ENCODE peak calls at places on chromosomes 6 and 20, in eight cellular contexts. One of them, this sample, is unnamed.

GRCh38 chr6:36631326-36632046 is 37.3 kb downstream of the SRSF3 start:
- DNase-seq in IMR-90: no peak
- DNase-seq in uterus: no peak
- DNase-seq in neural progenitor cell: no peak
- DNase-seq in kidney: no peak
- DNase-seq in dorsolateral prefrontal cortex: peak
- DNase-seq in A549: no peak
- DNase-seq in fibroblast of pulmonary artery: no peak
- DNase-seq in this sample: no peak

GRCh38 chr20:51097334-51098176 is 74.6 kb upstream of the KCNG1 start:
- DNase-seq in kidney: no peak
- DNase-seq in neural progenitor cell: no peak
- DNase-seq in IMR-90: no peak
- DNase-seq in fibroblast of pulmonary artery: no peak
- DNase-seq in A549: no peak
- DNase-seq in uterus: no peak
- DNase-seq in dorsolateral prefrontal cortex: no peak
- DNase-seq in this sample: no peak

GRCh38 chr6:13761361-13762036 is 49.9 kb upstream of the RANBP9 start:
- DNase-seq in fibroblast of pulmonary artery: peak
- DNase-seq in IMR-90: peak
- DNase-seq in uterus: no peak
- DNase-seq in kidney: no peak
- DNase-seq in neural progenitor cell: no peak
- DNase-seq in dorsolateral prefrontal cortex: no peak
- DNase-seq in A549: no peak
- DNase-seq in this sample: no peak

GRCh38 chr6:52284131-52284459 is 447 bp downstream of the MCM3 start:
- DNase-seq in fibroblast of pulmonary artery: no peak
- DNase-seq in neural progenitor cell: peak
- DNase-seq in uterus: peak
- DNase-seq in A549: no peak
- DNase-seq in dorsolateral prefrontal cortex: no peak
- DNase-seq in IMR-90: peak
- DNase-seq in kidney: peak
- DNase-seq in this sample: peak

GRCh38 chr6:112282217-112282616 is 27.9 kb upstream of the LAMA4 start:
- DNase-seq in dorsolateral prefrontal cortex: peak
- DNase-seq in neural progenitor cell: peak
- DNase-seq in kidney: peak
- DNase-seq in IMR-90: peak
- DNase-seq in fibroblast of pulmonary artery: peak
- DNase-seq in A549: peak
- DNase-seq in uterus: peak
- DNase-seq in this sample: peak

GRCh38 chr20:51156796-51157119 is 133.9 kb upstream of the KCNG1 start:
- DNase-seq in IMR-90: no peak
- DNase-seq in neural progenitor cell: peak
- DNase-seq in uterus: no peak
- DNase-seq in kidney: no peak
- DNase-seq in A549: no peak
- DNase-seq in fibroblast of pulmonary artery: no peak
- DNase-seq in dorsolateral prefrontal cortex: no peak
- DNase-seq in this sample: no peak

GRCh38 chr6:116327803-116328527 is 42.8 kb upstream of the DSE start:
- DNase-seq in kidney: no peak
- DNase-seq in A549: no peak
- DNase-seq in neural progenitor cell: no peak
- DNase-seq in uterus: no peak
- DNase-seq in fibroblast of pulmonary artery: no peak
- DNase-seq in IMR-90: peak
- DNase-seq in dorsolateral prefrontal cortex: no peak
- DNase-seq in this sample: no peak

GRCh38 chr6:39812853-39813533 is 20.8 kb downstream of the DAAM2 start:
- DNase-seq in kidney: no peak
- DNase-seq in uterus: peak
- DNase-seq in IMR-90: peak
- DNase-seq in A549: no peak
- DNase-seq in neural progenitor cell: no peak
- DNase-seq in dorsolateral prefrontal cortex: no peak
- DNase-seq in fibroblast of pulmonary artery: peak
- DNase-seq in this sample: no peak

GRCh38 chr20:63696311-63696627 is 183 bp upstream of the TNFRSF6B start:
- DNase-seq in dorsolateral prefrontal cortex: no peak
- DNase-seq in A549: no peak
- DNase-seq in uterus: no peak
- DNase-seq in kidney: no peak
- DNase-seq in IMR-90: no peak
- DNase-seq in fibroblast of pulmonary artery: no peak
- DNase-seq in neural progenitor cell: peak
- DNase-seq in this sample: no peak

GRCh38 chr6:127051571-127052260 is 66.8 kb upstream of the RSPO3 start:
- DNase-seq in A549: no peak
- DNase-seq in dorsolateral prefrontal cortex: no peak
- DNase-seq in uterus: no peak
- DNase-seq in fibroblast of pulmonary artery: peak
- DNase-seq in IMR-90: peak
- DNase-seq in kidney: no peak
- DNase-seq in neural progenitor cell: no peak
- DNase-seq in this sample: no peak

GRCh38 chr6:168201383-168201782 is 118.2 kb downstream of the DACT2 start:
- DNase-seq in fibroblast of pulmonary artery: no peak
- DNase-seq in A549: peak
- DNase-seq in kidney: peak
- DNase-seq in dorsolateral prefrontal cortex: no peak
- DNase-seq in IMR-90: no peak
- DNase-seq in uterus: no peak
- DNase-seq in neural progenitor cell: peak
- DNase-seq in this sample: no peak

GRCh38 chr6:143936986-143937765 is 70.9 kb downstream of the PLAGL1 start:
- DNase-seq in kidney: no peak
- DNase-seq in fibroblast of pulmonary artery: no peak
- DNase-seq in A549: no peak
- DNase-seq in dorsolateral prefrontal cortex: no peak
- DNase-seq in uterus: no peak
- DNase-seq in neural progenitor cell: no peak
- DNase-seq in IMR-90: no peak
- DNase-seq in this sample: no peak

GRCh38 chr6:112841553-112842337 is 494.6 kb downstream of the RFPL4B start:
- DNase-seq in uterus: no peak
- DNase-seq in fibroblast of pulmonary artery: no peak
- DNase-seq in IMR-90: no peak
- DNase-seq in kidney: no peak
- DNase-seq in neural progenitor cell: no peak
- DNase-seq in dorsolateral prefrontal cortex: no peak
- DNase-seq in A549: no peak
- DNase-seq in this sample: no peak

GRCh38 chr6:87074051-87074711 is 20.7 kb downstream of the CGA start:
- DNase-seq in neural progenitor cell: no peak
- DNase-seq in dorsolateral prefrontal cortex: no peak
- DNase-seq in uterus: no peak
- DNase-seq in IMR-90: no peak
- DNase-seq in A549: no peak
- DNase-seq in kidney: no peak
- DNase-seq in fibroblast of pulmonary artery: no peak
- DNase-seq in this sample: no peak

GRCh38 chr20:31237763-31238162 is 19.7 kb upstream of the DEFB115 start:
- DNase-seq in IMR-90: no peak
- DNase-seq in dorsolateral prefrontal cortex: no peak
- DNase-seq in kidney: no peak
- DNase-seq in neural progenitor cell: no peak
- DNase-seq in fibroblast of pulmonary artery: no peak
- DNase-seq in uterus: no peak
- DNase-seq in A549: no peak
- DNase-seq in this sample: no peak

DNA sequence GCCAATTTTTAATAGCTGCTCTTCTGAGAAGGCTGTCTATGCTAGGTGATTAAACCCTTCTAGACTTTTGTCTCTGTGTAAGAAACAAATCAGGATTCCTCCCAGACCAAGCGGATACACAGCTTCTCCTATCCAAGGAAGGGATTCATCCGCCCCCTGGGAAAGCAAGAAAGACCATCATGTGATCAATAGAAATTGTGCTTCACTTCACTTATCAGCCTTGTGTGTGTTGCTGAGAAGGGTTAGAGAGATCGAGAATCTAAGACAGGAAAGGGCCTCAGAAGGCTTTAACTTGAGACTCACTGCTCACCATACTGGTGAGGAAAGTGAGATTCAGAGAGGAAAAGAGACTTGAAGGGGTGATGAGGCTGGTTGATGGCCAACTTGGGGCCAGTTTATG is 1.5 kb downstream of the ABCC10 start:
- DNase-seq in A549: no peak
- DNase-seq in fibroblast of pulmonary artery: no peak
- DNase-seq in uterus: no peak
- DNase-seq in kidney: no peak
- DNase-seq in dorsolateral prefrontal cortex: no peak
- DNase-seq in neural progenitor cell: no peak
- DNase-seq in IMR-90: no peak
- DNase-seq in this sample: no peak
- H3K4me3 ChIP-seq in A549: peak
- H3K4me3 ChIP-seq in fibroblast of pulmonary artery: peak
- H3K4me3 ChIP-seq in uterus: no peak
- H3K4me3 ChIP-seq in kidney: peak
- H3K4me3 ChIP-seq in dorsolateral prefrontal cortex: no peak
- H3K4me3 ChIP-seq in neural progenitor cell: peak
- H3K4me3 ChIP-seq in IMR-90: no peak
- H3K4me3 ChIP-seq in this sample: peak

DNA sequence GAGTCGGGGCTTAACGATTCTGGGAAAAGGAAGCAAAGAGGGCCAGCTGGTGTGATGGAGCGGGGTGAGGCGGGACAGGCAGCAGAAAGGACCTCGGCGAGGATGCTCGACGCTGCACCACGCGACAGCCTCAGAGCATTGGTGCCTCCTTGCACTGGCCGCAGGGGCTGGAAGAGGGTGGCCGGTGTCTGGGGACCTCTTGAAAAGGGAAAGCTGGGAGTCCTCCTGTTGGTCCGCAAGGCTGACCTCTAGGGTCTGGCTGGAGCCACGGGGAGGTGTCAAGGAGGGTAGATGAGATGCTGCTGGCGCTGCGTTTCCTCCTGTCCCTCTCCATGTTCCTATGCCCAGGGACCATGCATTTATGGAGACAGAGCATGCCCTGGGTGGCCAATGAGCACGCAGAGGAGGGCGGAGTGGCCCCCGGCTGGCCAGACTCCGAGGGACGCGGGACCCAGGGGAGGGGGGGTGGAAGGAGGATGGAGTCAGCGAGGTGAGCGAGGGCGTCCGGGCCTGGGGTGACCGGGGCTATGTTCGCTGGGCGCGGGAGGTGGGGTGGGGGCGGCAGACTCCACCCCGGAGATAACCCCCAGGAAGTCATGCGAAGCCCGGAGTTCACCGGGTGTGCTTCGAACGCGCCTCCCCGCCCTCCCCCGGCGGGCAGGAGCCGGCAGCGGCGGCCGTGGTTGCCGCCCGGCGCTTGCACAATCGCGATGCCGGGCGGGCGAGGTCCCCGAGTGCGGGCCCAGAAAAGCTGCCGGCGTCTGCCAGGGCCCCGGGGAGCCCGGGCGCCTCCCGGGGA is at the start of gene CYP24A1:
- DNase-seq in neural progenitor cell: peak
- DNase-seq in A549: peak
- DNase-seq in fibroblast of pulmonary artery: no peak
- DNase-seq in IMR-90: no peak
- DNase-seq in dorsolateral prefrontal cortex: no peak
- DNase-seq in uterus: no peak
- DNase-seq in kidney: no peak
- DNase-seq in this sample: no peak
- H3K4me3 ChIP-seq in neural progenitor cell: peak
- H3K4me3 ChIP-seq in A549: peak
- H3K4me3 ChIP-seq in fibroblast of pulmonary artery: no peak
- H3K4me3 ChIP-seq in IMR-90: no peak
- H3K4me3 ChIP-seq in dorsolateral prefrontal cortex: no peak
- H3K4me3 ChIP-seq in uterus: no peak
- H3K4me3 ChIP-seq in kidney: peak
- H3K4me3 ChIP-seq in this sample: no peak

DNA sequence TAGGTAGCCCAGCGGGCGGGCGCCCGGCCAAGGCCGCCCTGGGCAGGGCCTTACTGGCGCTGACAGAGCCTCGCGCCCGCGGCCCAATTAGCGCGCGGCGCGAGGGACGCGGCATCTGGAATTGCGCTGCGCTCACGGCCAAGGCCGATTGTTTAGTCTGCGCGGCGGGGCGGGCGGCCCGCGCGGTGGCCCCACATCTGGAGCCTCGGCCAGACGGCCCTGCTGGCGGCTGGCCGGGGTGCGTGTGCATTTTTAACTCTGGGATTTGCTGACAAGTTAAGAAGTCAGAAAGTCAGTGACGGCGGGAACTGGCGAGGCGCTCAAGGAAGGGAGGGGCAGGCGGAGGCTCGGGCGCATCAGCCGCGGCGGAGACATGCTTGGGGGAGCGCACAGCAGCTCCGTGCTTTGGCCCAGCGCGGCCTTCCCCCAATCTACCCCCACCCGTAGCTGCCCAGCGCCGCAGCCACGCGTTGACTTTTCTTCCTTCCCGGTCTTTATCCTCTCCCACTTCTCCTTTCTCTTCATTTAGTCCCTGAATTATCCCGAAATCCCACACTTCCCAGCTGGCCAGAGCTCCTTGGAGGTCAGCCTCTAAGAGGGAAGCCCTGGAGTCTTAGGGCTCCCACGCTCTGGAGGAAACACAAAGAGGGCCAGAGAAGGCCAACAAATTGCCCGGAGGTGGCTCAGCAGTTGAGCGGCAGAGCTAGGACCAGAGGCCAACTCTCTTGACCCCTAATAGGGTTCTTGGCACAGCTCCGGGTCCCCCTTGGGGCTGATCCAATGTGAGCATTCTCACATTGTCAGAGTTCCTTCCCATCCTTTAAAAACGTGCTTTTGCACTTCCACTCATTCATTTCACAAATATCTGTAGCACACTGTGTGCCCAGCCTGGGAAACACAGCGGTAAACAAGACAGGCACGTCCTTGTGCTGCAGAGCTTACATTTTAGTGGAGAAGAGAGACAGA is 40.8 kb upstream of the FOXP4 start:
- DNase-seq in neural progenitor cell: peak
- DNase-seq in kidney: peak
- DNase-seq in A549: no peak
- DNase-seq in dorsolateral prefrontal cortex: no peak
- DNase-seq in uterus: peak
- DNase-seq in IMR-90: peak
- DNase-seq in fibroblast of pulmonary artery: peak
- DNase-seq in this sample: peak
- H3K4me3 ChIP-seq in neural progenitor cell: peak
- H3K4me3 ChIP-seq in kidney: no peak
- H3K4me3 ChIP-seq in A549: no peak
- H3K4me3 ChIP-seq in dorsolateral prefrontal cortex: no peak
- H3K4me3 ChIP-seq in uterus: peak
- H3K4me3 ChIP-seq in IMR-90: peak
- H3K4me3 ChIP-seq in fibroblast of pulmonary artery: peak
- H3K4me3 ChIP-seq in this sample: peak

DNA sequence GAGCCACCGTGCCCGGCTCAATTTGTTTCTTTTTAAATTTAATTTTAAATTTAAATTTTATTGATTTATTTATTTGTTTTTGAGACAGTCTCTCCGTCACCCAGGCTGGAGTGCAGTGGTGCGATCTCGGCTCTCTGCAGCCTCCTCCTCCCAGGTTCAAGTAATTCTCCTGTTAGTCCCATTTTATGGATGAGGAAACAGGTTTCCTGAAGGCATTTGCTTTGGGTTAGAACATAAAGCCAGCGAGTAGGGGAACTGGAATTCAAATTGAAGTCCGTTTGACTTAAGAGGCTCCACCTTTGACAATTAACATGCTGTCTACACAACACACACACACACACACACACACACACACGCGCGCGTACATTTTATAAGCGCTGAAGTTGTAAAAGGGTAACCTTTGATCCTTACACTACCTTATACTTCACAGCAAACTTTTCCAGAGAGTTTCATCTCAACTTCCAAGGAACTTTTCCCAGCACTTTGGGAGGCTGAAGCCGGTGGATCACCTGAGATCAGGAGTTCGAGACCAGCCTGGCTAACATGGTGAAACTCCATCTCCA is 232.0 kb downstream of the BCAS1 start:
- DNase-seq in A549: no peak
- DNase-seq in fibroblast of pulmonary artery: no peak
- DNase-seq in neural progenitor cell: no peak
- DNase-seq in dorsolateral prefrontal cortex: no peak
- DNase-seq in uterus: no peak
- DNase-seq in kidney: no peak
- DNase-seq in IMR-90: no peak
- DNase-seq in this sample: no peak
- H3K4me3 ChIP-seq in A549: no peak
- H3K4me3 ChIP-seq in fibroblast of pulmonary artery: no peak
- H3K4me3 ChIP-seq in neural progenitor cell: no peak
- H3K4me3 ChIP-seq in dorsolateral prefrontal cortex: no peak
- H3K4me3 ChIP-seq in uterus: no peak
- H3K4me3 ChIP-seq in kidney: no peak
- H3K4me3 ChIP-seq in IMR-90: no peak
- H3K4me3 ChIP-seq in this sample: no peak

This sample was measured in tibial artery.